ENCODE peak calls at places on chromosomes 12 and 14, in four cellular contexts. T is T-helper 1 cell; V is CD4-positive, CD25-positive, alpha-beta regulatory T cell; N is KG1. O is an unnamed sample.

GRCh38 chr14:69320581-69321365 is 60.8 kb downstream of the GALNT16 start:
- DNase-seq in V (no peak), N (no peak), T (no peak), O (no peak)

GRCh38 chr12:106954462-106955376 is 988 bp upstream of the TMEM263 start:
- DNase-seq in T (no peak), N (no peak), V (no peak), O (peak; percentile 42)

GRCh38 chr12:34344851-34345522 is 322.7 kb downstream of the ALG10 start:
- DNase-seq in V (no peak), T (no peak), N (no peak), O (no peak)

GRCh38 chr14:23094666-23095195 is at the start of gene ACIN1:
- DNase-seq in N (no peak), T (peak; percentile 75), V (no peak), O (peak; percentile 84)

GRCh38 chr12:48681416-48681737 is 661 bp downstream of the KANSL2 start:
- DNase-seq in T (no peak), V (no peak), N (no peak), O (peak; percentile 19)

GRCh38 chr12:132888852-132889251 is 1.4 kb upstream of the CHFR start:
- DNase-seq in N (no peak), V (no peak), T (no peak), O (no peak)

GRCh38 chr12:66160704-66161103 is 9.1 kb downstream of the TMBIM4 start:
- DNase-seq in N (no peak), T (no peak), V (no peak), O (no peak)

GRCh38 chr12:56836800-56837663 is 73.9 kb downstream of the HSD17B6 start:
- DNase-seq in V (no peak), T (no peak), N (no peak), O (peak; percentile 77)

GRCh38 chr12:7602287-7602686 is 63.4 kb downstream of the APOBEC1 start:
- DNase-seq in V (no peak), N (no peak), T (no peak), O (peak; percentile 91)

GRCh38 chr12:6464531-6464930 is 5.9 kb downstream of the VAMP1 start:
- DNase-seq in T (no peak), N (no peak), V (no peak), O (no peak)

GRCh38 chr12:33628087-33628486 is 188.5 kb upstream of the SYT10 start:
- DNase-seq in V (no peak), N (no peak), T (no peak), O (no peak)

GRCh38 chr14:101121399-101122113 is 218.0 kb upstream of the RTL1 start:
- DNase-seq in V (no peak), T (no peak), N (no peak), O (no peak)

GRCh38 chr14:69968151-69968550 is 88.9 kb downstream of the SMOC1 start:
- DNase-seq in N (no peak), V (no peak), T (no peak), O (no peak)

GRCh38 chr12:25054783-25055144 is 105.9 kb upstream of the BCAT1 start:
- DNase-seq in V (peak; percentile 28), N (no peak), T (peak; percentile 8), O (no peak)